ENCODE peak calls at places on chromosomes 4 and X, in nine cellular contexts. E is progenitor cell of endocrine pancreas, U is Peyer's patch, N is ascending aorta, L is A549, X is transverse colon, F is cardiac muscle cell, Q is breast epithelium, R is mucosa of descending colon. B is an unnamed sample.
A peak's percentile ranks its signal among the peaks of the same experiment; 100 is the strongest.

GRCh38 chr4:170853422-170854021 is 763.8 kb upstream of the AADAT start:
- DNase-seq in E (peak; percentile 22), U (no peak), N (no peak), L (peak; percentile 36), X (peak; percentile 49), F (no peak), Q (no peak), R (peak; percentile 22), B (no peak)

GRCh38 chr4:140856692-140857091 is 100.5 kb upstream of the TBC1D9 start:
- DNase-seq in E (no peak), U (no peak), N (no peak), L (peak; percentile 3), X (no peak), F (peak; percentile 74), Q (peak; percentile 24), R (no peak), B (no peak)

GRCh38 chr4:151955721-151956340 is 195.0 kb upstream of the GATB start:
- DNase-seq in E (no peak), U (no peak), N (no peak), L (no peak), X (no peak), F (no peak), Q (no peak), R (no peak), B (no peak)

GRCh38 chr4:26466871-26467270 is 23.4 kb downstream of the CCKAR start:
- DNase-seq in E (no peak), U (no peak), N (no peak), L (no peak), X (no peak), F (no peak), Q (no peak), R (no peak), B (no peak)

GRCh38 chrX:149720021-149720689 is 8.3 kb downstream of the MAGEA11 start:
- DNase-seq in E (no peak), U (no peak), N (no peak), L (no peak), X (peak; percentile 6), F (no peak), Q (no peak), R (no peak), B (no peak)

GRCh38 chr4:74100531-74100930 is 1.5 kb upstream of the CXCL2 start:
- DNase-seq in E (no peak), U (no peak), N (no peak), L (no peak), X (no peak), F (no peak), Q (no peak), R (no peak), B (no peak)

GRCh38 chrX:153970398-153971123 is 1.1 kb downstream of the HCFC1 start:
- DNase-seq in E (no peak), U (no peak), N (no peak), L (peak; percentile 76), X (no peak), F (peak; percentile 78), Q (no peak), R (peak; percentile 72), B (no peak)

GRCh38 chrX:13428055-13428786 is 108.4 kb upstream of the ATXN3L start:
- DNase-seq in E (no peak), U (no peak), N (no peak), L (peak; percentile 86), X (no peak), F (peak; percentile 67), Q (no peak), R (no peak), B (no peak)

GRCh38 chrX:119455264-119455663 is 13.0 kb upstream of the SLC25A5 start:
- DNase-seq in E (no peak), U (no peak), N (no peak), L (peak; percentile 16), X (no peak), F (no peak), Q (no peak), R (no peak), B (no peak)

GRCh38 chr4:15778191-15778741 is at the start of gene CD38:
- DNase-seq in E (no peak), U (peak; percentile 81), N (no peak), L (peak; percentile 29), X (peak; percentile 68), F (peak; percentile 20), Q (no peak), R (peak; percentile 69), B (no peak)

GRCh38 chr4:139617702-139618490 is 47.7 kb upstream of the MGST2 start:
- DNase-seq in E (no peak), U (no peak), N (no peak), L (peak; percentile 37), X (no peak), F (peak; percentile 22), Q (no peak), R (no peak), B (no peak)
- TF ChIP-seq CTCF in E (peak; percentile 45), U (peak; percentile 34), N (no peak), L (peak; percentile 11), X (peak; percentile 54), F (peak; percentile 46), Q (peak; percentile 26), R (no peak), B (no peak)

GRCh38 chrX:68487924-68488323 is 10.9 kb upstream of the YIPF6 start:
- DNase-seq in E (no peak), U (no peak), N (no peak), L (no peak), X (no peak), F (no peak), Q (no peak), R (no peak), B (no peak)

GRCh38 chrX:68492583-68492982 is 6.3 kb upstream of the YIPF6 start:
- DNase-seq in E (no peak), U (no peak), N (no peak), L (no peak), X (no peak), F (no peak), Q (no peak), R (no peak), B (no peak)

GRCh38 chrX:68488657-68489056 is 10.2 kb upstream of the YIPF6 start:
- DNase-seq in E (no peak), U (no peak), N (no peak), L (peak; percentile 96), X (peak; percentile 71), F (no peak), Q (no peak), R (no peak), B (no peak)

GRCh38 chrX:68487254-68487653 is 11.6 kb upstream of the YIPF6 start:
- DNase-seq in E (no peak), U (no peak), N (no peak), L (no peak), X (no peak), F (no peak), Q (no peak), R (no peak), B (no peak)

DNA sequence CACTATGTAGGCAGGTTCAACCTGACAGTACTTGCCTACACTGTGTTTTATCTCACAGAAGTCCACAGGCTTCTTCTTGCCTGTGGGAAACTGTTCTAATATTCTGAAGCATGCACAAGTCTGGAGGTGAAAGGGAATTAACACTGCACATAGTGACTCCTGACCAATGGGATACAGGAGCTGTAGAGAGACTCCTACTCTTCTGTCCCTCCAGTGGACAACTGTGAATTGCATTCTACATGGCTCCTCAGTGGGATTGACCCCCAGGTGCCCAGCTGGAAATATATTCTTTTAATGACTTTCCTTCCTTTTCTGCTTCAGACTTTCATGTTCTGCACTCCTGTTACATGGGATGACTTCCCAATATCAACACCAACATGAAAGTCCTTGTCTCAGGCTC is 8.2 kb upstream of the YIPF6 start:
- DNase-seq in E (no peak), U (no peak), N (no peak), L (peak; percentile 74), X (no peak), F (peak; percentile 34), Q (no peak), R (no peak), B (no peak)
- TF ChIP-seq CTCF in E (peak; percentile 43), U (peak; percentile 32), N (no peak), L (peak; percentile 42), X (peak; percentile 12), F (peak; percentile 45), Q (no peak), R (no peak), B (no peak)

GRCh38 chr4:4880492-4880891 is 21.0 kb downstream of the MSX1 start:
- DNase-seq in E (no peak), U (no peak), N (no peak), L (no peak), X (no peak), F (no peak), Q (no peak), R (no peak), B (no peak)
- TF ChIP-seq CTCF in E (peak; percentile 25), U (peak; percentile 15), N (no peak), L (peak; percentile 38), X (no peak), F (peak; percentile 46), Q (no peak), R (no peak), B (no peak)

DNA sequence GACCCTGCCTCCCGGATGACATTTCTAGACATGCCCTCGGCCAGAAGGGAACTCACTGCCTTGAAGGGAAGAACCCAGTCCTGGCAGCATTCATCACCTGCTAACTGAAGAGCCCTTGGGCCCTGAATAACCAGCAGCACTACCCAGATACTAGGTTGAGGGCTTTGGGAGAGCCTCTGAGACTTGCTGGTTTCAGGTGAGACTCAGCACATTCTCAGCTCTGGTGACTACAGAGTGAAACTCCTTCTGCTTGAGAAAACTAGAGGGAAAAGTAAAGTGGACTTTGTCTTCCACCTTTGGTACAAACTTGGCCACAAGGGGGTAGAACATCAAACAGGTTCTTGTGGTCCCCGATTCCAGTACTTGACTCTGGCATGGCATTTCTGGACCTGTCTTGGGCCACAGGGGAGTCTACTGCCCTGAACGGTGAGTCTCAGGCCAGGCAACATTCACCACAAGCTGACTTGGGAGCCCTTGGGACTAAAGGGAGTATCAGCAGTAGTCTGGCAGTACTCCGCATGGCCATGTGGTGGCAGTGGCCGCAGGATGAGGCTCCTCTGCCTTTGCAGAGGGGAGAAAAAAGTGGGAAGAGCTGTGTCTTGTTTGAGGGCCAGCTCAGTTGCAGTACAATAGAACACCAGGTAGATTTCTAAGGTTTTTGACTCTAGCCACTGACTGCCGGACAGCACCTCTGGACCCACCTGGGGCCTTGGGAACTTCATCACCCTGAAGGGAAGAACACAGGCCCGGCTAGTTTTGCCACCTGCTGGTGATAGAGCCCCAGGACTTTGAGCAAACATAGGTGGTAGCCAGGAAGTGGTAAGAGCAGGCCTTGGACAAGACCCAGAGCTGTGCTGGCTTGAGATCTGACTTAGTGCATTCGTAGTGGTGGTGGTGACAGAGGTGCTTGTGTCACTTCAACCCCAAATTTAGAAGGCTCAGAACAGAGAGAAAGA is 414.8 kb downstream of the OPHN1 start:
- DNase-seq in E (no peak), U (no peak), N (no peak), L (peak; percentile 37), X (no peak), F (peak; percentile 35), Q (no peak), R (no peak), B (no peak)
- TF ChIP-seq CTCF in E (peak; percentile 51), U (no peak), N (no peak), L (peak; percentile 6), X (no peak), F (peak; percentile 50), Q (peak; percentile 8), R (no peak), B (no peak)

DNA sequence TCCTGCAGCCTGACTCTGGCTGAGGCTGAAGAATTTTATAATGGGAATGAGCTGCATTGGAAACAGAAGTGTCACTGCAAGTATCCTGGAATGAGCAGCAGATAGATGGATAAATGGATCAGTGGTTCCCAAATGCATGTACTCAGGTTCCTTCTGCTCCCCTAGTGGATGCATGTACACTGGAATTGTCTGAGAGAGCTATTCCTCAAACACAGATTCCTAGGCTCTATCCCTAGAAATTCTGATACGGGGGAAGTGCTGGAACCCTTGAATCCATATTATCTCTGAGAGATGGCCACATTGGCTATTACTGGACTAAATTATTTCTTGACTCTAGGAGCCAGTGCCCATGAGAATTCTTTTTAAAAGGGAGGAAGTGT is 64.8 kb downstream of the TMEM131L start:
- DNase-seq in E (no peak), U (no peak), N (no peak), L (no peak), X (no peak), F (no peak), Q (no peak), R (no peak), B (no peak)
- TF ChIP-seq CTCF in E (no peak), U (no peak), N (no peak), L (no peak), X (no peak), F (peak; percentile 19), Q (no peak), R (no peak), B (no peak)

B was measured in omental fat pad.